ENCODE peak calls at places on chromosome 6, in five cellular contexts. J is GM12878, K is A549, Z is colonic mucosa, U is IMR-90. S is an unnamed sample. For H3K4me1, the result is how much of the 10 kb centered on the place peaks cover.

GRCh38 chr6:163566056-163566455 is 151.5 kb downstream of the QKI start:
- DNase-seq in J (no peak), K (no peak), Z (no peak), U (no peak), S (no peak)

GRCh38 chr6:57276946-57277345 is 40.5 kb upstream of the PRIM2 start:
- DNase-seq in J (no peak), K (no peak), Z (no peak), U (no peak), S (no peak)

GRCh38 chr6:17588011-17588410 is 12.1 kb upstream of the FAM8A1 start:
- DNase-seq in J (no peak), K (no peak), Z (peak), U (no peak), S (no peak)

GRCh38 chr6:138349891-138350290 is 27.8 kb upstream of the SMIM28 start:
- DNase-seq in J (no peak), K (no peak), Z (no peak), U (no peak), S (no peak)

GRCh38 chr6:108174371-108175175 is 8.8 kb downstream of the NR2E1 start:
- DNase-seq in J (no peak), K (no peak), Z (no peak), U (peak), S (no peak)

GRCh38 chr6:158040051-158040803 is 58.6 kb downstream of the SYNJ2 start:
- DNase-seq in J (peak), K (peak), Z (no peak), U (peak), S (no peak)

GRCh38 chr6:37659561-37659960 is 38.1 kb downstream of the MDGA1 start:
- DNase-seq in J (no peak), K (no peak), Z (no peak), U (no peak), S (no peak)

GRCh38 chr6:29553268-29554057 is 6.1 kb downstream of the UBD start:
- DNase-seq in J (no peak), K (peak), Z (peak), U (peak), S (no peak)

GRCh38 chr6:40340957-40341356 is 246.2 kb downstream of the LRFN2 start:
- DNase-seq in J (no peak), K (no peak), Z (no peak), U (no peak), S (no peak)

GRCh38 chr6:55898342-55898741 is 23.0 kb upstream of the BMP5 start:
- DNase-seq in J (no peak), K (peak), Z (no peak), U (peak), S (no peak)

GRCh38 chr6:108798672-108799355 is 49.4 kb upstream of the ARMC2 start:
- DNase-seq in J (no peak), K (no peak), Z (no peak), U (no peak), S (no peak)

GRCh38 chr6:102390541-102390940 is 997.0 kb downstream of the GRIK2 start:
- DNase-seq in J (no peak), K (no peak), Z (no peak), U (no peak), S (no peak)

GRCh38 chr6:170243791-170244291 is 47.0 kb downstream of the DLL1 start:
- DNase-seq in J (no peak), K (no peak), Z (no peak), U (no peak), S (no peak)

GRCh38 chr6:47241742-47242482 is 67.8 kb downstream of the TNFRSF21 start:
- DNase-seq in J (no peak), K (peak), Z (no peak), U (no peak), S (no peak)

GRCh38 chr6:123926000-123926399 is 122.3 kb downstream of the NKAIN2 start:
- DNase-seq in J (no peak), K (no peak), Z (no peak), U (peak), S (no peak)

GRCh38 chr6:81145506-81145905 is 607.0 kb downstream of the TENT5A start:
- DNase-seq in J (no peak), K (no peak), Z (no peak), U (no peak), S (no peak)

GRCh38 chr6:158999154-158999668 is 791 bp downstream of the RSPH3 start:
- DNase-seq in J (no peak), K (no peak), Z (no peak), U (peak), S (peak)

GRCh38 chr6:147508871-147509608 is 550 bp downstream of the SAMD5 start:
- DNase-seq in J (no peak), K (peak), Z (peak), U (no peak), S (no peak)

GRCh38 chr6:138977646-138978167 is 10.3 kb downstream of the REPS1 start:
- DNase-seq in J (no peak), K (no peak), Z (no peak), U (no peak), S (no peak)

GRCh38 chr6:166460473-166461437 is 78.0 kb upstream of the MPC1 start:
- DNase-seq in J (no peak), K (no peak), Z (no peak), U (peak), S (no peak)

GRCh38 chr6:13427838-13428527 is 59.4 kb downstream of the GFOD1 start:
- DNase-seq in J (peak), K (no peak), Z (no peak), U (no peak), S (no peak)

GRCh38 chr6:108904731-108905130 is 56.5 kb downstream of the ARMC2 start:
- DNase-seq in J (peak), K (no peak), Z (no peak), U (no peak), S (no peak)

GRCh38 chr6:36986704-36987047 is 680 bp upstream of the MTCH1 start:
- DNase-seq in J (no peak), K (no peak), Z (no peak), U (no peak), S (no peak)

GRCh38 chr6:112877134-112878100 is 530.3 kb downstream of the RFPL4B start:
- DNase-seq in J (no peak), K (peak), Z (no peak), U (peak), S (no peak)

GRCh38 chr6:84078335-84078734 is 44.8 kb downstream of the MRAP2 start:
- DNase-seq in J (no peak), K (no peak), Z (no peak), U (no peak), S (no peak)

GRCh38 chr6:3471286-3471685 is 14.4 kb upstream of the SLC22A23 start:
- DNase-seq in J (no peak), K (no peak), Z (no peak), U (no peak), S (no peak)

GRCh38 chr6:40183902-40184301 is 249.6 kb upstream of the MOCS1 start:
- DNase-seq in J (no peak), K (no peak), Z (no peak), U (no peak), S (no peak)

GRCh38 chr6:160267102-160267501 is 8.5 kb upstream of the SLC22A2 start:
- DNase-seq in J (no peak), K (no peak), Z (no peak), U (no peak), S (no peak)

GRCh38 chr6:170403451-170403850 is 96.9 kb downstream of the FAM120B start:
- DNase-seq in J (no peak), K (no peak), Z (no peak), U (peak), S (no peak)

GRCh38 chr6:13528232-13528631 is 40.8 kb upstream of the GFOD1 start:
- DNase-seq in J (no peak), K (peak), Z (no peak), U (no peak), S (no peak)

GRCh38 chr6:36851149-36851614 is 11.9 kb upstream of the CPNE5 start:
- DNase-seq in J (no peak), K (peak), Z (peak), U (peak), S (no peak)

GRCh38 chr6:127484207-127484858 is 25.1 kb upstream of the KIAA0408 start:
- DNase-seq in J (peak), K (peak), Z (no peak), U (peak), S (no peak)

GRCh38 chr6:116105247-116105646 is 4.6 kb downstream of the NT5DC1 start:
- DNase-seq in J (no peak), K (no peak), Z (no peak), U (no peak), S (no peak)

GRCh38 chr6:42043787-42044475 is 6.4 kb upstream of the TAF8 start:
- DNase-seq in J (peak), K (peak), Z (peak), U (peak), S (peak)
- H3K4me1 ChIP-seq in J (under half), K (half or more), Z (under half), U (under half), S (under half)

DNA sequence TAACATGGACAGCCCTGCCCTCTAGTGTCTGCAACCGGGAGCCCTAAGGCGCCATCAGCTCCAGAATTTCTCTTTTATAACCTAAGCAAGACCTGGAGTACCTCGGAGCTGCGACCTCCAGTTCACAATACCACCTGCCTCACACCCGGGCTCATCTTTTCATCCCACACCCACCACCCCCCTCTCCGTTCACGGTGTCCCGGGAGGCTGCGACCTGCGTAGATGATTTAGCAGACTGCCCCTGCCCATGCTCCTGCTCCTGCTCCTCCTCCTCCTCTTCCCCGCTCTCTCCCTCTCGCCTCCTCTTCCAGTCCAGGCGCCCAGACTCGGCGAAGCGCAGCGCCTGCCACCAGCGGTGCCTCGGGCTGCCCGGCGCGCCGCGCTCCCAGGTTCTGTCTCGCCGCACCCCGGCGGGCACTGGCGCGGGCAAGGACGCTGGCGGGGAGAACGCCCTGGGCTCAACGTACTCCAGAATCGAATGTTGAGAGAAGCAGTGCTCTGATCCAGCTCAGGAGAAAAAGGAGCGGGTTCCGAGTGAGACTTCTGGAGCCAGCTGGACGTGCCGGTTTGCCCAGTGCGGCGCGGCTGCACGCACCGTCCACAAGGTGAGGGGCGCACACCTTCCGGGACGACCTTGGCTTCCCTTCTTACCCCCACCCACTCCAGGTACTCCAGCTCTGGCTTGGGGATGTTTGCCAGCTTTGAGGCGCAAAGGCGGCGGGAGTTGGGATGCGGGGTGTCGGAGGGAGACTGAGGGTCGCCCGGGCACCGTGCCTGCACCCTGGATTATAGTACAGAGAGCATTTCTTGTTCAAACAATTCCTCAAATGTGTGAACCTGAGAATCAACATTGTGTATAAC is at the start of gene HTR1E:
- DNase-seq in J (no peak), K (peak), Z (no peak), U (peak), S (no peak)
- H3K4me3 ChIP-seq in J (no peak), K (peak), Z (no peak), U (no peak), S (no peak)

DNA sequence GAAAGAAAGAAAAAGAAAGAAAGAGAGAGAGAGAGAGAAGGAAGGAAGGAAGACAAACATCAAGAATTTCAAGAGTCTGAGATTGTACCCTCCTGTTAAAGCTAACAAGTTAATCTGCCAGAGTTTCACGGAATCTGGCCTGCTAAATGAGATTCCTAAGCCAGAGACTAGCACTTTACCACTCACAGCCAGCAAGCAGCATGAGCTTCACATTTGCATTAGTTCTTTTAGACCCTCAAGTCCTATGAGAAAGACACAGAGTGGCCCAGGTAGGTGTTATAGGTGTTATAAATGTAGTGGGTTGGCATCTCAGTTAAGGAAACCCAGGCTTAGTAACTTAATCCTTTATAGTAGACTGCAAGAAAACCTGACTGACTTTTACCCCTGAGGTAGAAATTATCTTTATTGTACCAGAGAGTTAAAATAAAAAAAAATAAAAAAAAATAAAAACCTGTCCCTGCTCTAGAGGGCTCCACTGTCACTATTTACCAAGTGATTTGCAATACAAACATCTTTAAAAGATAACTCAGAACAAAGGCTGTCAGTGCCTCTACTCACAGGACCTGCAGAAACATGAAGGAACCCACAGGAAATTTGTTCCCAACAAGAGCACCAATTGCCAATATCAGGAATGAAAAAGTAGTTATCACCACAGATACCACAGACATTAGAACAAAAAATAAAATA is 9.7 kb upstream of the IBTK start:
- DNase-seq in J (no peak), K (peak), Z (no peak), U (no peak), S (no peak)
- TF ChIP-seq CTCF in J (no peak), K (peak), Z (no peak), U (no peak), S (no peak)

DNA sequence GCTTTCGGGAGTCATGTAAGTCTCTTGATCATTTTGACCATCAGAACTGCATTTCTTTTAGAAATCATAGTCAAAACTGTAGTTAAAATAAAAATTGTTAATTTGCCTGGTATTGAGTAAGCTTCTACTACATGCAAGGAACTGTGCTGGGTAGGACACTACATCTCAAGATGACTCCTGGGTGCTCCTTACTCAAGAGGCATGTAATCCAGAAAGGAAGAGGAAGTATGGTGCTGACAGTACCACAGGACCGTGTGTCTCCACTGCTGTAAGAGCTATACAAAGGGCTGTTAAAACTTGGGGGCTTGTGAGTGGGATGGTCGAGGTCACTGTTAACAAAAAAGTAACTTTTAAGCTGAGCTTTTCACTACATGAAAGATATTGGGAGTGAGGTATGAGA is 508.3 kb upstream of the SOX4 start:
- DNase-seq in J (no peak), K (no peak), Z (no peak), U (no peak), S (no peak)
- H3K4me1 ChIP-seq in J (under half), K (under half), Z (under half), U (under half), S (under half)

DNA sequence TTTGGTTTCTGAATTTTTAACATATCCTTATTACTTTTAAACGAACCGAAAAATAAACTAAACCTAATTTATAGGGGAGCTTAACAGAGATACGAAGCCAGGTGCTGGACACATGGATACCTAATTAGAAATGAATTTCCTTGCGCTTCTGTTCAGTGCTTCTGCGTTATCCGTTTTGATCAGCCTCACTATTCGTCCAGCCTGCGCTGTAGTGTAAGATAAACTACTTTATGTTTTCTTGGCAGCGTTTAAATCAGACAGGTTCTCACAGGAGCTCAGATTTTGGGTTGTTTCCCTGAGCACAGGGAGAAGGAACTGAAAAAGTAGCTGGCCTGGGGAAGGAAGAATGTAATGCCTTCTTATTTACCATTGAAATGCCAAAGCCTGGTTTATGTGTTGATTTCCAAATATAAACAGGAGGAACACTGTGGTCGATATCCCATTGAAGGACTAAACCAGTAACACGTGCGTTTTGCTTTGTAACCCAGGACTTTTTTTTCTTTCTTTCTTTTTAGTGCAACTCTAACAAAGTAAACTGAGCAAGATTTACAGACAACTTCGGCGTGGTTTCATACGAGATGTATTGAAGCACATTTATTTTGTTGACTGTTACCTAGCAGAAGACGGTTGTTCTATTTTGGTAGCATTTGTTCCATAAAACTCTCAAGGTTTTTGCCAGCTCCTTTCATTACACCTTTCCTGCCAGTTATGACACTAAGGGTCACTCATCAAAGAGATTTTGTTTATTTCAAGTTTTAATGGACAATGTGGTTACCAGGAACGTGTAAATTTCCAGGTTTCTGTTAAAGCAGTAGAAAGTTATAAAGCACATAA is 214.8 kb upstream of the HEY2 start:
- DNase-seq in J (no peak), K (no peak), Z (no peak), U (no peak), S (no peak)
- H3K4me3 ChIP-seq in J (no peak), K (no peak), Z (no peak), U (no peak), S (peak)

GRCh38 chr6:150878347-150879213 is 13.1 kb downstream of the MTHFD1L start:
- DNase-seq in J (no peak), K (no peak), Z (no peak), U (no peak), S (no peak)

GRCh38 chr6:150876598-150876997 is 11.1 kb downstream of the MTHFD1L start:
- DNase-seq in J (no peak), K (no peak), Z (peak), U (peak), S (peak)

GRCh38 chr6:150877928-150878327 is 12.4 kb downstream of the MTHFD1L start:
- DNase-seq in J (no peak), K (no peak), Z (peak), U (no peak), S (no peak)

GRCh38 chr6:150868759-150869158 is 3.3 kb downstream of the MTHFD1L start:
- DNase-seq in J (no peak), K (no peak), Z (no peak), U (no peak), S (no peak)

GRCh38 chr6:150874184-150874583 is 8.7 kb downstream of the MTHFD1L start:
- DNase-seq in J (no peak), K (no peak), Z (no peak), U (no peak), S (no peak)
- TF ChIP-seq CTCF in J (no peak), K (no peak), Z (no peak), U (no peak), S (no peak)

GRCh38 chr6:149267513-149268043 is 49.9 kb upstream of the TAB2 start:
- DNase-seq in J (no peak), K (no peak), Z (no peak), U (no peak), S (no peak)

GRCh38 chr6:149268768-149269167 is 48.7 kb upstream of the TAB2 start:
- DNase-seq in J (no peak), K (no peak), Z (no peak), U (peak), S (no peak)

GRCh38 chr6:149265945-149266344 is 51.6 kb upstream of the TAB2 start:
- DNase-seq in J (no peak), K (no peak), Z (no peak), U (no peak), S (no peak)

GRCh38 chr6:149266659-149267058 is 50.9 kb upstream of the TAB2 start:
- DNase-seq in J (peak), K (no peak), Z (no peak), U (no peak), S (no peak)

GRCh38 chr6:149268146-149268545 is 49.4 kb upstream of the TAB2 start:
- DNase-seq in J (no peak), K (no peak), Z (no peak), U (no peak), S (no peak)
- H3K4me1 ChIP-seq in J (under half), K (under half), Z (under half), U (under half), S (under half)

GRCh38 chr6:93086351-93086750 is 333.0 kb downstream of the EPHA7 start:
- DNase-seq in J (no peak), K (no peak), Z (no peak), U (no peak), S (no peak)

GRCh38 chr6:93088675-93089575 is 330.4 kb downstream of the EPHA7 start:
- DNase-seq in J (no peak), K (no peak), Z (no peak), U (no peak), S (no peak)

GRCh38 chr6:93083337-93083736 is 336.0 kb downstream of the EPHA7 start:
- DNase-seq in J (no peak), K (no peak), Z (no peak), U (no peak), S (no peak)

GRCh38 chr6:93087606-93088005 is 331.8 kb downstream of the EPHA7 start:
- DNase-seq in J (no peak), K (no peak), Z (no peak), U (no peak), S (no peak)
- H3K4me3 ChIP-seq in J (no peak), K (no peak), Z (no peak), U (no peak), S (no peak)

GRCh38 chr6:34074064-34074739 is 71.7 kb downstream of the GRM4 start:
- DNase-seq in J (no peak), K (no peak), Z (no peak), U (no peak), S (no peak)
- TF ChIP-seq CTCF in J (no peak), K (no peak), Z (no peak), U (no peak), S (no peak)